ENCODE peak calls at places on chromosomes 12 and 14, in four cellular contexts. X, B, Q and T are unnamed samples.

GRCh38 chr12:18595406-18595805 is 142.4 kb downstream of the PLCZ1 start:
- DNase-seq in Q (no peak), B (no peak), X (no peak), T (no peak)

GRCh38 chr14:49622022-49622607 is 1.5 kb downstream of the MGAT2 start:
- DNase-seq in X (no peak), Q (no peak), B (no peak), T (no peak)

GRCh38 chr14:34075826-34076225 is 125.0 kb upstream of the EGLN3 start:
- DNase-seq in X (no peak), B (no peak), Q (no peak), T (no peak)

GRCh38 chr14:74217672-74218448 is 21.4 kb upstream of the VSX2 start:
- DNase-seq in B (peak), X (peak), Q (peak), T (peak)

GRCh38 chr14:89445252-89445973 is 28.4 kb upstream of the FOXN3 start:
- DNase-seq in X (no peak), B (no peak), Q (no peak), T (no peak)

GRCh38 chr12:30138483-30138882 is 354.7 kb upstream of the TMTC1 start:
- DNase-seq in Q (no peak), X (no peak), B (no peak), T (no peak)

GRCh38 chr12:50224026-50224692 is 57.0 kb upstream of the CERS5 start:
- DNase-seq in B (no peak), Q (no peak), X (no peak), T (no peak)

GRCh38 chr12:63276537-63277365 is 125.8 kb upstream of the AVPR1A start:
- DNase-seq in Q (peak), B (peak), X (peak), T (peak)

GRCh38 chr12:104524026-104524425 is 67.3 kb downstream of the CHST11 start:
- DNase-seq in X (no peak), B (no peak), Q (no peak), T (no peak)

GRCh38 chr12:14937689-14938088 is 648 bp downstream of the ERP27 start:
- DNase-seq in X (no peak), B (no peak), Q (no peak), T (no peak)

GRCh38 chr14:95935228-95935822 is 58.7 kb downstream of the TUNAR start:
- DNase-seq in B (no peak), X (peak), Q (no peak), T (peak)

DNA sequence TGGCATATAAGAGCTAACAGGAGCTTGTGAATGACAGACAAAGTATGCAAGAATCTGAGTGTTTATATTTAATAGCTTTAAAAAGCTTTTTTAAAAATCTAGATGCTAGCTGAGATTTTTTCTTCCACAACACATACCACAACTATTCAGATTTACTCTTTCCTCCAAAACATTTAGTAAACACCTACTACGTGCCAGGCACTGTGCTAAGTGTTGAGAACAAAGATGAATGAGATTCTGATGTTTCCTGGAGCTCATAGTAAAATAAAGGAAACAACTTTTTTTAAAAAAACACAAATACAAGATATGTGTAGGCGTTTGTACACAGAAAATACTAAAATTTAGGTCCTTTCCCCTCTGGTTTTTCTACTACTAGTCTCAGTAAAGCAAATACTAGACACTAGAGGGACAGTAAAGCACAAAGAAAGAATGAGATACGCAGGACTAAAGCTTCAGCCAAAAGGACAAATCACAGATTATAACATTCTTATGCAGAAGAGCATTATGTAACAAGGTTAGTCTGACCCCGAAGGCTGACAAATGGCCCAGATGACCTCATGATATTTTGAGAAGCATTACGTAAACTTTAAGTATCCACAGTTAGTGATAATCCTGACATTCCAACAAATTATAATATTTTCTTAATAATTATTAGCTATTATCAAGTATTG is 78.6 kb upstream of the PAWR start:
- DNase-seq in Q (no peak), B (no peak), X (no peak), T (no peak)
- TF ChIP-seq CTCF in Q (no peak), B (no peak), X (no peak), T (no peak)

DNA sequence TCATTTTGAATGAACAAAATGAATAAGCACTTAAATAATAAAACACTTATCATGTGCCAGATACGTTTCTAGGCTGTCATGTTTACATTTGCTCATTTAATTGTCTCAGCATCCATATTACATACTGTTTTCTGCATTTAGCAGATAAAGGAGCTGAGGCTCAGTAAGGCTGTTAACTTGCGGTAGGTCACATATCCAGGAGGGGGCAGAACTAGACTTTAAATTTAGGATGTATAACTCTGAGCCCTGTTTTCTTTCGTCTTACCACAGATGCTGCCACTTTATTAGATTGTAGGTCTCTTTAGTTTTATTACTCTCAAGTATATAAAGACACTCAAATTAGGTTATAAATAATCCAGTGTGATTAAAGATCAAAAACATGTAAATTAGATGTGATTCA is 17.7 kb downstream of the IRAK4 start:
- DNase-seq in B (no peak), Q (no peak), X (no peak), T (no peak)
- TF ChIP-seq CTCF in B (no peak), Q (peak), X (peak), T (peak)

DNA sequence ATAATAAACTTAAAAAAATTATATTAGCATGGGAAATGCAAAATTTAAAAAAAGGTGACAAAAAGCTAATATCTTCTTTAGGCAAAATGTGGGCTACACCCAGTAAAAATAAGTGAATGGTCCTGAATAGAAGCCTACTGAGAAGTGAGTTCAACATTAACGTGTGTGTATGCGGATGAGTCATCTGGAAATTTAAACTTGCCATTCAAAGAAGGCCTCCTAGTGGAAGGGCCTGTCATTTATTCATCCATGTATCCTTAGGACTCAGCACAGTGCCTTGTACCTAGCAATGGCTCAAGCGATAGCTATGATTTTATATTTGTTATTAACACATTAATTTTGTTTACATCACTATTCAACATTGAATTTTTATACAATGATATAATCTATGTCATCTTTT is 226.2 kb downstream of the NUBPL start:
- DNase-seq in Q (no peak), B (no peak), X (no peak), T (no peak)
- TF ChIP-seq CTCF in Q (no peak), B (peak), X (peak), T (no peak)

GRCh38 chr12:389138-390096 is at the start of gene KDM5A:
- DNase-seq in X (peak), B (peak), Q (peak), T (peak)
- TF ChIP-seq CTCF in X (no peak), B (no peak), Q (no peak), T (no peak)

DNA sequence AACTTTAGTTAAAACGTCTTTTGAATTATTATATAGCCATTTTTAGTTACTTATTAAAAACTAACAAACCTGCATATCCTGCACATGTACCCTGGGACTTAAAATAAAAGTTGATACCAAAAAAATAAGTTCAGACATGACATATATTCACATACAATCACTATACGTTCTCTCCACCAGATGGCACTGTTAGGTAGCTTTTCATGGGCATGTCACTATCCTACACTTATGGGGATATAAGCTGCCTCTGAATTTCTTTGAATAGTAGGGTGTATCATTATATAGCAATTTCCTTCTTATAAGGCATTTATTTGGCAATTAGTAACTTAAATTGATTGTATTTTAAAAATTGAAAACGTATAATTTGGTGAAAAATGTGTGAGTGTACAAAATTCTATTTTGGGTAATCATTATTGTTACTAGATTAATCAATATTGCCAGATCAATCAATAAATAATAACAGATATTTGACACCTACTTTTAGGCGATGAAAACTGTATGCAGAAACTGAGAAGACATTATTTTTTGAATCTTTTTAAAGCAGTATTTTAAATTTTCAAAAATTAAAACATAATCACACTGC is 31.8 kb upstream of the OR10A7 start:
- DNase-seq in X (peak), Q (no peak), B (no peak), T (peak)
- TF ChIP-seq CTCF in X (peak), Q (peak), B (peak), T (peak)

DNA sequence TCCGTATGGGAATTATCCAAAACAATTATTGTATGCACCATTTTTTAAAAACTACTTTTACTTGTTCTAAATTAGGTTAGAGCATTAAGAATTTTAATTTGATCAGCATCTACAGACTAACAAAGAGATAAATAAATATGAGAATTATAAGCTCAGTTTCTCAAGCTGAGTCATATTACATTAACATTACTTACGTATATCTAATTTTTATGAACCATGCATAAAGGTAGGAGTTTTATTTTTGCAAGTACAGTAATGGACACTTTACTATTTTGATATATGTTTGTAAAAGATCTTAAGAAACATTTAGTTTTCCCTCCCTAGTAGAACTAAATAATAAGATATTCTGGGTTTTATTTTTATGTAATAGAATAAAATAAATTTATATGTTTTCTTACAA is 410.1 kb downstream of the TMEM117 start:
- DNase-seq in X (no peak), B (no peak), Q (no peak), T (no peak)
- TF ChIP-seq CTCF in X (no peak), B (no peak), Q (no peak), T (no peak)